ENCODE peak calls at places on chromosome 7, in seven cellular contexts. V, U, C, J, T, F and K are unnamed samples.

GRCh38 chr7:50307368-50308012 is 3.0 kb downstream of the IKZF1 start:
- DNase-seq in V (no peak), U (no peak), C (peak; percentile 64), J (no peak), T (no peak), F (no peak), K (no peak)

GRCh38 chr7:42207420-42207819 is 29.6 kb downstream of the GLI3 start:
- DNase-seq in V (no peak), U (no peak), C (no peak), J (no peak), T (no peak), F (no peak), K (no peak)

GRCh38 chr7:10789170-10789569 is 184.5 kb upstream of the PHF14 start:
- DNase-seq in V (no peak), U (no peak), C (no peak), J (no peak), T (no peak), F (no peak), K (no peak)

GRCh38 chr7:105887569-105888199 is 11.3 kb upstream of the ATXN7L1 start:
- DNase-seq in V (no peak), U (no peak), C (no peak), J (peak; percentile 74), T (no peak), F (no peak), K (no peak)

GRCh38 chr7:120311028-120311788 is 38.2 kb downstream of the KCND2 start:
- DNase-seq in V (no peak), U (no peak), C (no peak), J (no peak), T (no peak), F (no peak), K (no peak)

GRCh38 chr7:33669251-33669670 is 236.1 kb upstream of the BMPER start:
- DNase-seq in V (no peak), U (no peak), C (no peak), J (no peak), T (no peak), F (no peak), K (no peak)

GRCh38 chr7:75957021-75957736 is 37.2 kb downstream of the TMEM120A start:
- DNase-seq in V (peak; percentile 85), U (peak; percentile 85), C (no peak), J (peak; percentile 70), T (no peak), F (no peak), K (no peak)

GRCh38 chr7:76315372-76315771 is 12.9 kb downstream of the HSPB1 start:
- DNase-seq in V (no peak), U (no peak), C (no peak), J (peak; percentile 33), T (no peak), F (no peak), K (peak; percentile 86)

GRCh38 chr7:70446448-70447143 is 685.3 kb upstream of the GALNT17 start:
- DNase-seq in V (no peak), U (no peak), C (no peak), J (no peak), T (no peak), F (no peak), K (no peak)

GRCh38 chr7:136966825-136967224 is 98.4 kb downstream of the CHRM2 start:
- DNase-seq in V (no peak), U (no peak), C (no peak), J (no peak), T (no peak), F (no peak), K (no peak)

GRCh38 chr7:125033506-125033905 is 103.9 kb upstream of the POT1 start:
- DNase-seq in V (no peak), U (no peak), C (no peak), J (no peak), T (no peak), F (no peak), K (no peak)

GRCh38 chr7:118844748-118845147 is 620.2 kb downstream of the ANKRD7 start:
- DNase-seq in V (no peak), U (no peak), C (no peak), J (no peak), T (no peak), F (no peak), K (no peak)

GRCh38 chr7:149833495-149834130 is 4.6 kb upstream of the ZNF862 start:
- DNase-seq in V (no peak), U (no peak), C (no peak), J (no peak), T (no peak), F (no peak), K (no peak)

GRCh38 chr7:151311294-151311864 is 30.2 kb upstream of the NUB1 start:
- DNase-seq in V (no peak), U (no peak), C (no peak), J (no peak), T (no peak), F (no peak), K (no peak)

GRCh38 chr7:44294325-44295069 is 30.9 kb downstream of the CAMK2B start:
- DNase-seq in V (peak; percentile 12), U (no peak), C (no peak), J (no peak), T (no peak), F (no peak), K (no peak)

GRCh38 chr7:4731803-4732202 is 43.6 kb upstream of the AP5Z1 start:
- DNase-seq in V (no peak), U (no peak), C (no peak), J (no peak), T (no peak), F (no peak), K (no peak)

GRCh38 chr7:92588561-92588960 is 1.6 kb downstream of the FAM133B start:
- DNase-seq in V (no peak), U (no peak), C (no peak), J (no peak), T (no peak), F (no peak), K (no peak)

GRCh38 chr7:27661776-27662489 is 750 bp downstream of the HIBADH start:
- DNase-seq in V (no peak), U (no peak), C (no peak), J (peak; percentile 49), T (peak; percentile 24), F (no peak), K (no peak)

GRCh38 chr7:64959072-64959747 is 31.6 kb downstream of the ZNF117 start:
- DNase-seq in V (no peak), U (no peak), C (no peak), J (no peak), T (no peak), F (no peak), K (no peak)
- H3K9me3 ChIP-seq in V (peaks cover 3% of the 10 kb centered on the region), U (no peaks in the 10 kb centered on the region), C (no peaks in the 10 kb centered on the region), J (no peaks in the 10 kb centered on the region), T (no peaks in the 10 kb centered on the region), F (no peaks in the 10 kb centered on the region), K (no peaks in the 10 kb centered on the region)

GRCh38 chr7:99133766-99134564 is 9.9 kb downstream of the SMURF1 start:
- DNase-seq in V (no peak), U (no peak), C (no peak), J (no peak), T (no peak), F (no peak), K (no peak)

GRCh38 chr7:99129536-99129935 is 14.4 kb downstream of the SMURF1 start:
- DNase-seq in V (no peak), U (no peak), C (no peak), J (no peak), T (no peak), F (no peak), K (no peak)

GRCh38 chr7:99131290-99131689 is 12.6 kb downstream of the SMURF1 start:
- DNase-seq in V (no peak), U (no peak), C (no peak), J (no peak), T (no peak), F (no peak), K (no peak)

GRCh38 chr7:99135938-99136337 is 8.0 kb downstream of the SMURF1 start:
- DNase-seq in V (no peak), U (no peak), C (no peak), J (no peak), T (no peak), F (no peak), K (no peak)

GRCh38 chr7:99132922-99133321 is 11.0 kb downstream of the SMURF1 start:
- DNase-seq in V (no peak), U (no peak), C (no peak), J (no peak), T (no peak), F (no peak), K (no peak)
- H3K4me1 ChIP-seq in V (peaks cover 68% of the 10 kb centered on the region), U (no peaks in the 10 kb centered on the region), C (peaks cover 9% of the 10 kb centered on the region), J (peaks cover 35% of the 10 kb centered on the region), T (peaks cover 79% of the 10 kb centered on the region), F (peaks cover under 1% of the 10 kb centered on the region), K (peaks cover 34% of the 10 kb centered on the region)

GRCh38 chr7:80890391-80890790 is 28.5 kb downstream of the SEMA3C start:
- DNase-seq in V (no peak), U (no peak), C (no peak), J (no peak), T (no peak), F (no peak), K (no peak)

GRCh38 chr7:80889525-80889924 is 29.3 kb downstream of the SEMA3C start:
- DNase-seq in V (no peak), U (no peak), C (no peak), J (no peak), T (no peak), F (no peak), K (no peak)

GRCh38 chr7:80885774-80886173 is 33.1 kb downstream of the SEMA3C start:
- DNase-seq in V (no peak), U (no peak), C (no peak), J (no peak), T (no peak), F (no peak), K (no peak)

GRCh38 chr7:80895056-80895455 is 23.8 kb downstream of the SEMA3C start:
- DNase-seq in V (no peak), U (no peak), C (no peak), J (no peak), T (no peak), F (no peak), K (no peak)

GRCh38 chr7:80890839-80891544 is 27.9 kb downstream of the SEMA3C start:
- DNase-seq in V (no peak), U (no peak), C (no peak), J (no peak), T (no peak), F (no peak), K (no peak)
- TF ChIP-seq CTCF in V (no peak), U (no peak), C (no peak), J (no peak), T (no peak), F (no peak), K (no peak)

GRCh38 chr7:138246391-138246790 is 170.1 kb downstream of the AKR1D1 start:
- DNase-seq in V (no peak), U (no peak), C (no peak), J (no peak), T (no peak), F (no peak), K (no peak)

GRCh38 chr7:138245682-138246081 is 169.4 kb downstream of the AKR1D1 start:
- DNase-seq in V (no peak), U (no peak), C (no peak), J (no peak), T (no peak), F (no peak), K (no peak)

GRCh38 chr7:138244606-138245005 is 168.3 kb downstream of the AKR1D1 start:
- DNase-seq in V (no peak), U (no peak), C (no peak), J (no peak), T (no peak), F (no peak), K (no peak)

GRCh38 chr7:138245216-138245615 is 169.0 kb downstream of the AKR1D1 start:
- DNase-seq in V (no peak), U (no peak), C (no peak), J (no peak), T (no peak), F (no peak), K (no peak)

GRCh38 chr7:138243430-138243829 is 167.2 kb downstream of the AKR1D1 start:
- DNase-seq in V (no peak), U (no peak), C (no peak), J (peak; percentile 62), T (peak; percentile 16), F (peak; percentile 91), K (no peak)
- H3K9me3 ChIP-seq in V (peaks cover 10% of the 10 kb centered on the region), U (peaks cover 4% of the 10 kb centered on the region), C (no peaks in the 10 kb centered on the region), J (no peaks in the 10 kb centered on the region), T (peaks cover 25% of the 10 kb centered on the region), F (peaks cover 2% of the 10 kb centered on the region), K (peaks cover 3% of the 10 kb centered on the region)